ENCODE peak calls at places on chromosome 9, in five cellular contexts. S is A549, X is IMR-90, H is K562, Y is H1. T is an unnamed sample.

GRCh38 chr9:123649909-123650308 is 280.0 kb downstream of the DENND1A start:
- DNase-seq in S (no peak), X (no peak), H (no peak), Y (no peak), T (no peak)

GRCh38 chr9:27505744-27506161 is 18.3 kb upstream of the IFNK start:
- DNase-seq in S (no peak), X (no peak), H (no peak), Y (no peak), T (no peak)

GRCh38 chr9:92292338-92293074 is 991 bp downstream of the IARS1 start:
- DNase-seq in S (peak), X (peak), H (no peak), Y (no peak), T (peak)

GRCh38 chr9:99044827-99045226 is 60.1 kb upstream of the TGFBR1 start:
- DNase-seq in S (no peak), X (peak), H (no peak), Y (no peak), T (no peak)

GRCh38 chr9:109799792-109800191 is 19.8 kb downstream of the PALM2AKAP2 start:
- DNase-seq in S (no peak), X (peak), H (no peak), Y (no peak), T (no peak)

GRCh38 chr9:79757906-79758669 is 186.3 kb downstream of the TLE4 start:
- DNase-seq in S (peak), X (peak), H (no peak), Y (no peak), T (no peak)

GRCh38 chr9:75200892-75201470 is 112.7 kb downstream of the OSTF1 start:
- DNase-seq in S (peak), X (peak), H (peak), Y (no peak), T (peak)

GRCh38 chr9:21326526-21327139 is 8.6 kb downstream of the KLHL9 start:
- DNase-seq in S (peak), X (peak), H (no peak), Y (no peak), T (peak)

GRCh38 chr9:100549048-100549447 is 28.8 kb upstream of the CAVIN4 start:
- DNase-seq in S (no peak), X (no peak), H (no peak), Y (no peak), T (no peak)

GRCh38 chr9:108053555-108054061 is 564.0 kb upstream of the KLF4 start:
- DNase-seq in S (no peak), X (peak), H (no peak), Y (no peak), T (no peak)

GRCh38 chr9:92564479-92564878 is 28.7 kb upstream of the ECM2 start:
- DNase-seq in S (no peak), X (peak), H (no peak), Y (no peak), T (no peak)

GRCh38 chr9:117290306-117290705 is 124.6 kb downstream of the ASTN2 start:
- DNase-seq in S (no peak), X (no peak), H (no peak), Y (no peak), T (no peak)

GRCh38 chr9:94782367-94783120 is 56.0 kb downstream of the AOPEP start:
- DNase-seq in S (no peak), X (peak), H (no peak), Y (no peak), T (no peak)

GRCh38 chr9:93955356-93956182 is 414 bp upstream of the BARX1 start:
- DNase-seq in S (peak), X (no peak), H (no peak), Y (no peak), T (no peak)

GRCh38 chr9:79127661-79128060 is 444.1 kb upstream of the TLE4 start:
- DNase-seq in S (no peak), X (no peak), H (no peak), Y (no peak), T (no peak)

GRCh38 chr9:130138791-130139190 is 33.4 kb upstream of the NCS1 start:
- DNase-seq in S (no peak), X (peak), H (no peak), Y (no peak), T (no peak)

GRCh38 chr9:98074119-98074990 is 17.8 kb downstream of the NANS start:
- DNase-seq in S (peak), X (peak), H (peak), Y (no peak), T (peak)

GRCh38 chr9:32384364-32385134 is at the start of gene ACO1:
- DNase-seq in S (peak), X (peak), H (peak), Y (peak), T (peak)

GRCh38 chr9:77909306-77909705 is 122.3 kb downstream of the GNAQ start:
- DNase-seq in S (no peak), X (no peak), H (no peak), Y (no peak), T (no peak)

GRCh38 chr9:97907051-97907450 is 15.2 kb downstream of the TRMO start:
- DNase-seq in S (no peak), X (no peak), H (no peak), Y (no peak), T (no peak)

GRCh38 chr9:125911861-125912260 is 164.7 kb downstream of the PBX3 start:
- DNase-seq in S (no peak), X (peak), H (no peak), Y (no peak), T (no peak)

GRCh38 chr9:93081931-93082330 is 14.1 kb upstream of the CARD19 start:
- DNase-seq in S (no peak), X (peak), H (no peak), Y (no peak), T (no peak)

GRCh38 chr9:36158917-36159316 is 10.3 kb upstream of the CCIN start:
- DNase-seq in S (no peak), X (peak), H (no peak), Y (no peak), T (no peak)

GRCh38 chr9:88949425-88949824 is 41.8 kb upstream of the S1PR3 start:
- DNase-seq in S (peak), X (peak), H (peak), Y (no peak), T (no peak)

GRCh38 chr9:88186495-88187110 is 48.3 kb upstream of the SPATA31C2 start:
- DNase-seq in S (no peak), X (no peak), H (no peak), Y (no peak), T (no peak)

GRCh38 chr9:137056739-137057407 is 3.0 kb upstream of the ENTPD2 start:
- DNase-seq in S (peak), X (no peak), H (no peak), Y (no peak), T (peak)

GRCh38 chr9:16726023-16726422 is 144.4 kb downstream of the BNC2 start:
- DNase-seq in S (peak), X (peak), H (no peak), Y (no peak), T (no peak)

GRCh38 chr9:1994180-1994579 is 21.0 kb upstream of the SMARCA2 start:
- DNase-seq in S (no peak), X (no peak), H (no peak), Y (no peak), T (no peak)

GRCh38 chr9:2824564-2824963 is 19.3 kb downstream of the PUM3 start:
- DNase-seq in S (peak), X (no peak), H (no peak), Y (no peak), T (no peak)

GRCh38 chr9:87667164-87667738 is 58.7 kb upstream of the CTSL start:
- DNase-seq in S (peak), X (no peak), H (peak), Y (no peak), T (peak)

GRCh38 chr9:128657344-128657704 is 677 bp upstream of the DYNC2I2 start:
- DNase-seq in S (no peak), X (no peak), H (no peak), Y (no peak), T (no peak)

GRCh38 chr9:73264636-73265035 is 113.0 kb downstream of the ANXA1 start:
- DNase-seq in S (no peak), X (no peak), H (no peak), Y (no peak), T (no peak)

GRCh38 chr9:120924698-120925534 is 1.7 kb downstream of the TRAF1 start:
- DNase-seq in S (no peak), X (peak), H (no peak), Y (no peak), T (no peak)

GRCh38 chr9:95857122-95857521 is 18.4 kb upstream of the ERCC6L2 start:
- DNase-seq in S (peak), X (peak), H (no peak), Y (no peak), T (peak)

GRCh38 chr9:115746496-115746895 is 407.1 kb upstream of the PAPPA start:
- DNase-seq in S (no peak), X (no peak), H (no peak), Y (no peak), T (no peak)

GRCh38 chr9:72986522-72987116 is 33.8 kb upstream of the ALDH1A1 start:
- DNase-seq in S (peak), X (no peak), H (no peak), Y (no peak), T (no peak)

GRCh38 chr9:132183134-132183533 is 21.3 kb downstream of the NTNG2 start:
- DNase-seq in S (no peak), X (no peak), H (no peak), Y (no peak), T (no peak)

GRCh38 chr9:107480386-107480789 is 9.2 kb downstream of the KLF4 start:
- DNase-seq in S (peak), X (peak), H (no peak), Y (no peak), T (no peak)

GRCh38 chr9:127876764-127877562 is 512 bp downstream of the AK1 start:
- DNase-seq in S (no peak), X (no peak), H (no peak), Y (no peak), T (no peak)

GRCh38 chr9:137299938-137300337 is 2.1 kb downstream of the NRARP start:
- DNase-seq in S (no peak), X (no peak), H (no peak), Y (no peak), T (no peak)

GRCh38 chr9:105252405-105252756 is 7.9 kb downstream of the SLC44A1 start:
- DNase-seq in S (no peak), X (no peak), H (no peak), Y (no peak), T (no peak)

GRCh38 chr9:105254226-105254625 is 9.8 kb downstream of the SLC44A1 start:
- DNase-seq in S (no peak), X (no peak), H (no peak), Y (no peak), T (no peak)

GRCh38 chr9:105251133-105251532 is 6.7 kb downstream of the SLC44A1 start:
- DNase-seq in S (no peak), X (no peak), H (no peak), Y (no peak), T (no peak)

GRCh38 chr9:105248691-105249090 is 4.2 kb downstream of the SLC44A1 start:
- DNase-seq in S (no peak), X (no peak), H (no peak), Y (no peak), T (no peak)

GRCh38 chr9:105251733-105252404 is 7.4 kb downstream of the SLC44A1 start:
- DNase-seq in S (no peak), X (no peak), H (no peak), Y (no peak), T (peak)
- TF ChIP-seq MAFK in S (no peak), X (no peak), H (no peak), Y (no peak), T (no peak)

GRCh38 chr9:136050706-136051567 is 44.2 kb downstream of the NACC2 start:
- DNase-seq in S (no peak), X (peak), H (no peak), Y (no peak), T (peak)
- TF ChIP-seq MAFK in S (no peak), X (no peak), H (no peak), Y (no peak), T (no peak)

DNA sequence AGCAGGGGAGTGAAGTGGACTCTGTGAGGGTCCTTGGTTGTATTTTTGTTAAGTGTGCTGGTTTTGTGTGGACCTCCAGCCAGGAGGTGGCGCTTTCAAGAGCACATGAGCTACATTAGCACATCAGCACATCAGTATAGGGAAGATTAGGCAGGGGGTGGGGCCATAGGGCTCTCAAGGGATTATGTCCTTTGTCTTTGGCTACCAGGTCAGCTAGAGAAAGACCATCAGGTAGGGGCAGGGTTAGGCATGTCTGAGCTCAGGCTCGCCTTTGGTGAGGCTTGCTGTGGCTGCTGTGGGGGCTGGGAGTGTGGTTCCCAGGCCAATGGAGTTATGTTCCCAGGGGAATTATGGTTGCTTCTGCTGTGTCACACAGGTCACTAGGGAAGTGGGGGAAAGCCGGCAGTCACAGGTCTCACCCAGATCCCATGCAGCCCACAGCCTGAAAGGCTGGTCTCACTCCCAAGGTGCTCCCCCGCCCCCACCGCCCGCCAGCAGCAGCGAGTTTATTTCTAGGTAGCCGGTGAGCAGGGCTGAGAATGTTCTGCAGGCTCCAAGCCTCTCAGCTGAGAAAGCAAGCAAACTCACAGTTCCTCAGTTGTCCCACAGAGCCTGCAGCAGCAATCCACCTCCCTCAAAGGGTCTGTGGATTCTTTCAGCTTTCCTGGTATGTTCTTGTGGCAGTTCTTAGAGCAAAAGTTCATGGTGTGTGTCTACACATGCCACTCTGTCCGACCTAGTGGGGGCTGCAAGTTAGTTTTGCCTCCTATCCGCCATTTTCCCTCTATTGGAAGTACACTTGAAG is 13.7 kb downstream of the OR1J1 start:
- DNase-seq in S (peak), X (no peak), H (peak), Y (peak), T (peak)
- TF ChIP-seq MAFK in S (no peak), X (no peak), H (no peak), Y (no peak), T (peak)

GRCh38 chr9:91130796-91131318 is 230.9 kb downstream of the AUH start:
- DNase-seq in S (no peak), X (peak), H (no peak), Y (no peak), T (no peak)

GRCh38 chr9:91134608-91135007 is 227.1 kb downstream of the AUH start:
- DNase-seq in S (no peak), X (no peak), H (no peak), Y (no peak), T (no peak)

GRCh38 chr9:91127653-91128052 is 234.1 kb downstream of the AUH start:
- DNase-seq in S (no peak), X (peak), H (no peak), Y (no peak), T (no peak)

GRCh38 chr9:91132576-91133073 is 229.1 kb downstream of the AUH start:
- DNase-seq in S (no peak), X (no peak), H (no peak), Y (no peak), T (no peak)

DNA sequence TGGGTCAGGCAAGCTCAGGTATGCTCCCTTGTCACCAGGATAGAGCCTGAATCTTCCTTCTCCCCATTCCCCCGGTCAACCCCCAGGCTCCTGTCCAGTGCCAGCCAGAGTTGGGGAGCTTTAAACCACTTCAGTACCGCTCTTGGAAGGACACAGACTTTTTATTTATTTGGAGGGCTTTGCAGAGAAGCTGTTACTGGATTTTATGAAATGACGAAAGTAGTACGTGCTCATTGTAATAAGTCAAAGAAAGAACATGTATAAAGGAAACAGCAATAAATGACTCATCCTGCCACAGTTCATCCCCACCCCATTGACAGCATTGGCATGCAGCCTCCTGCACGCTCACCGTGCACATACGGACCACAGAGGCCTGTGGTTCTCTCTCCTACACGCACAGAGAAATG is 230.3 kb downstream of the AUH start:
- DNase-seq in S (peak), X (peak), H (no peak), Y (no peak), T (no peak)
- TF ChIP-seq MAFK in S (no peak), X (peak), H (no peak), Y (no peak), T (no peak)

DNA sequence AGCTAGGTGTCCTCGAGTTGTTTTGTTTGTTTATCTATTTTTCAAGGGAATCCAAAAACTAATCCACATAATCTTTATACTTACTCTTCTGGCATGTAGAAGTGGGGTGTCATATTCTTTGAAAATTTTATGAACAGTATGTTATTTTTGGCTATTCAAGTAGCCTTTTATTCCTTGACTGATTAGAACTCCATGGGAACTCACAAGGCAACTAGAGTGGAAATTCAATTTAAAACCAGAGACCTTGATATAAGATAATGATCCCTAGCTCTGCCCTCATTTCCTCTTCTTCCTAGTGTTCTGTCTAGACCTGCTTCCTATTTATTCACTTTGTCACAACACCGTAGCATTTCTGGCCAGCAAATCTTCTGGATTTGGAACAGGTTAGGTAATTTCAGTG is 1123.7 kb upstream of the C9orf72 start:
- DNase-seq in S (no peak), X (no peak), H (no peak), Y (no peak), T (no peak)
- TF ChIP-seq MAFK in S (no peak), X (no peak), H (no peak), Y (no peak), T (no peak)

GRCh38 chr9:4905135-4905490 is 80.0 kb upstream of the JAK2 start:
- DNase-seq in S (no peak), X (no peak), H (no peak), Y (no peak), T (no peak)
- TF ChIP-seq MAFK in S (no peak), X (no peak), H (no peak), Y (no peak), T (no peak)

GRCh38 chr9:134403682-134404301 is 77.5 kb downstream of the RXRA start:
- DNase-seq in S (no peak), X (peak), H (no peak), Y (no peak), T (no peak)
- TF ChIP-seq MAFK in S (no peak), X (no peak), H (no peak), Y (no peak), T (no peak)

GRCh38 chr9:133642708-133643361 is 6.7 kb downstream of the DBH start:
- DNase-seq in S (no peak), X (no peak), H (no peak), Y (no peak), T (no peak)
- TF ChIP-seq MAFK in S (no peak), X (no peak), H (no peak), Y (no peak), T (no peak)

GRCh38 chr9:18456624-18457237 is 17.2 kb upstream of the ADAMTSL1 start:
- DNase-seq in S (no peak), X (no peak), H (no peak), Y (no peak), T (peak)

GRCh38 chr9:18452276-18452675 is 21.7 kb upstream of the ADAMTSL1 start:
- DNase-seq in S (no peak), X (no peak), H (no peak), Y (no peak), T (no peak)

GRCh38 chr9:18461496-18461895 is 12.5 kb upstream of the ADAMTSL1 start:
- DNase-seq in S (no peak), X (no peak), H (no peak), Y (no peak), T (no peak)

GRCh38 chr9:18459958-18460584 is 13.9 kb upstream of the ADAMTSL1 start:
- DNase-seq in S (peak), X (peak), H (no peak), Y (no peak), T (no peak)

GRCh38 chr9:18457498-18457897 is 16.5 kb upstream of the ADAMTSL1 start:
- DNase-seq in S (no peak), X (peak), H (no peak), Y (no peak), T (no peak)
- TF ChIP-seq MAFK in S (no peak), X (no peak), H (no peak), Y (no peak), T (no peak)

T was measured in HepG2.